ENCODE peak calls at places on chromosomes 16 and 17, in six cellular contexts. L, O, J, R, K and C are unnamed samples.

GRCh38 chr17:47615766-47616424 is 33.8 kb upstream of the KPNB1 start:
- DNase-seq in K (peak; percentile 71), J (no peak), O (peak; percentile 69), R (no peak), L (no peak), C (no peak)

GRCh38 chr17:79800325-79801155 is 3.7 kb upstream of the CBX8 start:
- DNase-seq in L (peak; percentile 74), O (peak; percentile 84), K (peak; percentile 76), J (peak; percentile 63), R (no peak), C (peak; percentile 73)

GRCh38 chr17:66965801-66966528 is 1.5 kb downstream of the CACNG4 start:
- DNase-seq in L (peak; percentile 28), R (no peak), O (peak; percentile 65), K (peak; percentile 29), J (no peak), C (peak; percentile 13)

GRCh38 chr16:1830213-1830612 is 3.2 kb downstream of the FAHD1 start:
- DNase-seq in O (no peak), L (peak; percentile 38), K (peak; percentile 61), R (no peak), J (peak; percentile 49), C (peak; percentile 48)

GRCh38 chr17:59330314-59330942 is 1.0 kb upstream of the YPEL2 start:
- DNase-seq in R (peak; percentile 64), J (peak; percentile 84), L (peak; percentile 91), O (peak; percentile 49), K (peak; percentile 80), C (peak; percentile 82)

GRCh38 chr16:90020260-90020837 is 1.1 kb upstream of the DBNDD1 start:
- DNase-seq in J (no peak), R (no peak), L (no peak), O (no peak), K (no peak), C (no peak)

GRCh38 chr17:73770115-73770848 is 126.0 kb upstream of the SDK2 start:
- DNase-seq in L (peak; percentile 81), R (peak; percentile 58), J (peak; percentile 74), K (peak; percentile 86), O (no peak), C (peak; percentile 80)

GRCh38 chr16:48369765-48370164 is 15.4 kb downstream of the SIAH1 start:
- DNase-seq in J (no peak), O (no peak), L (no peak), K (no peak), R (no peak), C (no peak)

GRCh38 chr17:58624751-58625150 is 67.1 kb downstream of the TEX14 start:
- DNase-seq in L (no peak), O (no peak), K (no peak), J (no peak), R (no peak), C (no peak)

GRCh38 chr17:12519956-12520594 is 145.6 kb upstream of the MYOCD start:
- DNase-seq in L (no peak), R (no peak), J (no peak), O (no peak), K (no peak), C (no peak)

GRCh38 chr17:77356109-77356689 is 215.4 kb downstream of the SEC14L1 start:
- DNase-seq in O (no peak), J (no peak), L (peak; percentile 22), K (no peak), R (no peak), C (no peak)

GRCh38 chr17:82814834-82815233 is 25.0 kb downstream of the ZNF750 start:
- DNase-seq in L (no peak), K (no peak), O (no peak), R (peak; percentile 35), J (peak; percentile 46), C (peak; percentile 51)

GRCh38 chr16:54928421-54929089 is 2.1 kb upstream of the IRX5 start:
- DNase-seq in K (peak; percentile 77), J (no peak), L (no peak), O (peak; percentile 55), R (peak; percentile 90), C (peak; percentile 66)

GRCh38 chr17:34613064-34614019 is 34.0 kb downstream of the TMEM132E start:
- DNase-seq in K (peak; percentile 44), L (no peak), J (no peak), R (no peak), O (peak; percentile 65), C (peak; percentile 3)

GRCh38 chr17:55783684-55784245 is 32.9 kb downstream of the PCTP start:
- DNase-seq in J (peak; percentile 46), L (peak; percentile 46), K (peak; percentile 57), O (no peak), R (peak; percentile 50), C (peak; percentile 37)

GRCh38 chr17:81200695-81201580 is 21.8 kb downstream of the CEP131 start:
- DNase-seq in O (peak; percentile 62), J (peak; percentile 60), R (peak; percentile 63), K (peak; percentile 87), L (peak; percentile 75), C (no peak)

GRCh38 chr17:57669671-57670529 is 75.2 kb downstream of the CCDC182 start:
- DNase-seq in K (no peak), R (no peak), J (no peak), O (no peak), L (peak; percentile 11), C (no peak)

GRCh38 chr17:20279631-20280030 is 187.7 kb downstream of the LGALS9B start:
- DNase-seq in L (no peak), J (no peak), R (no peak), O (no peak), K (no peak), C (no peak)

GRCh38 chr17:56087199-56087598 is 66.1 kb upstream of the ANKFN1 start:
- DNase-seq in K (no peak), L (no peak), O (no peak), R (no peak), J (no peak), C (no peak)

GRCh38 chr17:63881935-63882601 is at the start of gene GH2:
- DNase-seq in R (no peak), J (peak; percentile 50), K (peak; percentile 67), O (peak; percentile 58), L (peak; percentile 38), C (no peak)

GRCh38 chr17:5587431-5588032 is 3.2 kb upstream of the NLRP1 start:
- DNase-seq in K (peak; percentile 81), L (peak; percentile 45), R (no peak), J (peak; percentile 15), O (peak; percentile 85), C (no peak)

GRCh38 chr17:49399995-49400394 is 14.7 kb downstream of the PHB1 start:
- DNase-seq in K (no peak), J (no peak), R (no peak), O (no peak), L (no peak), C (no peak)

GRCh38 chr17:60167095-60167741 is 17.4 kb downstream of the CA4 start:
- DNase-seq in K (no peak), O (no peak), J (no peak), R (no peak), L (peak; percentile 51), C (no peak)

GRCh38 chr17:13601776-13602551 is at the start of gene HS3ST3A1:
- DNase-seq in K (peak; percentile 81), L (peak; percentile 30), O (peak; percentile 92), J (peak; percentile 15), R (peak; percentile 50), C (peak; percentile 36)

GRCh38 chr17:44334315-44335181 is 9.9 kb upstream of the SLC25A39 start:
- DNase-seq in K (no peak), L (no peak), R (no peak), J (no peak), O (no peak), C (no peak)

GRCh38 chr16:72753883-72754282 is 294.0 kb downstream of the ZFHX3 start:
- DNase-seq in K (no peak), R (no peak), O (no peak), J (no peak), L (no peak), C (no peak)

GRCh38 chr16:13995194-13995593 is 75.2 kb downstream of the ERCC4 start:
- DNase-seq in K (no peak), J (no peak), O (no peak), L (no peak), R (no peak), C (no peak)
- H3K4me1 ChIP-seq in K (no peaks in the 10 kb centered on the region), J (peaks cover 7% of the 10 kb centered on the region), O (no peaks in the 10 kb centered on the region), L (no peaks in the 10 kb centered on the region), R (peaks cover 23% of the 10 kb centered on the region), C (peaks cover 6% of the 10 kb centered on the region)

DNA sequence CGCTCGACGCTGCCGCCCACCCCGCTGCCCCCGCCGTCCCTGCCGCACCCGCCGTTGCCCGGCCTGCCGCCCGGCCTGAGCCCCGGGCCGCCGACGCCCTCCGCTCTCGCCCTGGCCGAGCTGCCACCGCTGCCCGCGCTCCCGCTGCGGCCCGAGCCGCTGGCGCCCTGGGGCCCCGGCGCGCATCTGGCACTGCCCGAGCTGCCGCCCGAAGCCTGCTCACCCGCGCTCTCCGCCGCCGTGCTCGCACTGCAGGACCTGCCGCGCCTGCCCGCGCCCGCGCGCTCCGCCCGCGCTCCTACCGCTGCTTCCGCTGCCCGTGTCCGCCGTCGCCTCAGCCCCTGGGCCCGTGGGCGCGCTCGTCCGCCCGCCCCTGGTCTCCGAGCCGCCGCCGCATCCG is 8.4 kb upstream of the CLDN9 start:
- DNase-seq in O (peak; percentile 50), J (no peak), L (no peak), K (peak; percentile 62), R (no peak), C (no peak)
- H3K4me3 ChIP-seq in O (no peak overlapping the region), J (no peak overlapping the region), L (no peak overlapping the region), K (no peak overlapping the region), R (peak overlapping the region; percentile 49), C (no peak overlapping the region)

GRCh38 chr17:70138309-70138865 is 30.9 kb upstream of the KCNJ2 start:
- DNase-seq in J (no peak), R (no peak), K (no peak), L (no peak), O (no peak), C (no peak)

GRCh38 chr17:70139449-70139993 is 29.8 kb upstream of the KCNJ2 start:
- DNase-seq in R (no peak), L (peak; percentile 44), J (no peak), K (no peak), O (no peak), C (no peak)

DNA sequence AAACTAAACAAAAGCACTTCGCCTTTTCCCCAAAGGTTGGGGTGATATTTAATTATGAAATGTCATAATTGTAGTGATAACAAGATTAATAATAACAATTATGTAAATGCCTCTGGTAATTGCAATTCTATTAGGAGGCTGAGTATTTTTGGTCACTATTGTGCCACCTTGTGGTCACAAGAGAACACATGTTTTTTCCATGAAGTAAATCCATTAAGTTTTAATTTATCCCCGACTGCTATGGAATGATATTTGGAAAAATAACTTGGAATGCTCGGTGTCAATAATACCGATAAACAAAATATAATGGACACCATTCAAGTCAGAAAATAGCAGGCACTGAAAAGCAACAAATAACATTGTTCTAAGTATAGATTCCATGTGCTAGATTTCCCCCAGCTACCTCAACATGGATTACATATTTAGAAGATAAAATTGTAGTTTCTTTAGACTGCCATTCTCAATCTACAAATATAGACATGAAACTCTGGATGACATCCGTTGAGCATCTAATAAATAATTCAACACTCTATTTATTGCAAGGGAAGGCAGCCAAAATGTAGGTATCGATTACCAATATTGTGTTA is 25.0 kb upstream of the KCNJ2 start:
- DNase-seq in O (peak; percentile 24), K (peak; percentile 40), R (no peak), L (no peak), J (no peak), C (no peak)
- TF ChIP-seq CTCF in O (peak; percentile 81), K (peak; percentile 82), R (peak; percentile 68), L (peak; percentile 61), J (peak; percentile 77), C (no peak)

DNA sequence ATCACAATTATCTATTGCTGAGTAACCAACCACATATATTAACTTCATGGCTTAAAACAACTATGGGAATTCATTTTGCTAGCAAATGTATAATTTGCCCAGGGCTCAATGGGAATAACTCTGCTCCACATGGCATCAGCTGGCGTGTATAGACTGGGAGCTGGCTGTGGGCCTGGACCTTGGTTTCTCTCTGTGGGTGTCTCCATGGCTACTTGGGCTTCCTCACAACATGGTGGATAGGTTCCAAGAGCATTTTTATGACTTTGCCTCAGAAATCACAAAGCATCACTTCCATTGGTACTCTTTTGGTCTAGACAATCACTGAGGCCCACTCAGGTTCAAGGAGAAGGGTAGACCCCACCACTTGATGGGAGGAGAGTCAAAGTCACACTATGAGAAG is 144.8 kb downstream of the SOCS1 start:
- DNase-seq in R (no peak), K (no peak), J (no peak), O (no peak), L (no peak), C (no peak)
- H3K4me1 ChIP-seq in R (peaks cover 17% of the 10 kb centered on the region), K (peaks cover 9% of the 10 kb centered on the region), J (no peaks in the 10 kb centered on the region), O (no peaks in the 10 kb centered on the region), L (no peaks in the 10 kb centered on the region), C (no peaks in the 10 kb centered on the region)